ENCODE peak calls at places on chromosomes 6 and 20, in eight cellular contexts. Y is stimulated activated CD4-positive, alpha-beta T cell treated with anti-CD3 and anti-CD28 coated beads, Interleukin-15, amount 100 ng/mL, for 24 hours; X is NCI-H460; I is AML-193; F is EH; L is GM03348; C is SHP77; W is sciatic nerve. H is an unnamed sample.

GRCh38 chr6:167550936-167551633 is 226.2 kb downstream of the TTLL2 start:
- DNase-seq in Y (no peak), X (no peak), I (no peak), F (no peak), L (no peak), C (no peak), W (peak), H (no peak)

GRCh38 chr20:62132421-62132820 is 10.1 kb downstream of the LSM14B start:
- DNase-seq in Y (no peak), X (no peak), I (no peak), F (no peak), L (no peak), C (no peak), W (no peak), H (no peak)

GRCh38 chr6:167576798-167577528 is 249.7 kb upstream of the AFDN start:
- DNase-seq in Y (no peak), X (no peak), I (no peak), F (no peak), L (no peak), C (no peak), W (peak), H (no peak)

GRCh38 chr6:16380220-16380809 is 141.9 kb downstream of the GMPR start:
- DNase-seq in Y (no peak), X (no peak), I (no peak), F (no peak), L (no peak), C (no peak), W (no peak), H (no peak)

GRCh38 chr6:137403855-137404254 is 90.3 kb downstream of the OLIG3 start:
- DNase-seq in Y (no peak), X (no peak), I (no peak), F (no peak), L (no peak), C (no peak), W (no peak), H (no peak)

GRCh38 chr6:126446187-126446696 is 106.3 kb downstream of the CENPW start:
- DNase-seq in Y (no peak), X (no peak), I (no peak), F (no peak), L (no peak), C (no peak), W (no peak), H (no peak)

GRCh38 chr6:8905647-8906231 is 470.4 kb upstream of the SLC35B3 start:
- DNase-seq in Y (no peak), X (no peak), I (no peak), F (no peak), L (no peak), C (no peak), W (no peak), H (no peak)

GRCh38 chr20:12640255-12640654 is 368.5 kb upstream of the SPTLC3 start:
- DNase-seq in Y (no peak), X (no peak), I (no peak), F (no peak), L (no peak), C (no peak), W (no peak), H (no peak)

GRCh38 chr6:170225852-170226417 is 64.9 kb downstream of the DLL1 start:
- DNase-seq in Y (no peak), X (peak), I (no peak), F (no peak), L (no peak), C (no peak), W (peak), H (no peak)

GRCh38 chr6:167855825-167856425 is 29.2 kb downstream of the AFDN start:
- DNase-seq in Y (peak), X (peak), I (no peak), F (peak), L (peak), C (no peak), W (no peak), H (peak)

GRCh38 chr20:12394786-12395185 is 477.1 kb downstream of the BTBD3 start:
- DNase-seq in Y (no peak), X (no peak), I (no peak), F (no peak), L (no peak), C (no peak), W (no peak), H (no peak)

GRCh38 chr6:31086788-31087440 is 25.5 kb downstream of the C6orf15 start:
- DNase-seq in Y (no peak), X (no peak), I (no peak), F (peak), L (peak), C (no peak), W (no peak), H (peak)

GRCh38 chr6:39426057-39426592 is 103.6 kb upstream of the KCNK16 start:
- DNase-seq in Y (no peak), X (no peak), I (no peak), F (peak), L (peak), C (no peak), W (no peak), H (peak)

GRCh38 chr6:92840246-92840930 is 579.0 kb downstream of the EPHA7 start:
- DNase-seq in Y (no peak), X (no peak), I (no peak), F (no peak), L (no peak), C (no peak), W (no peak), H (no peak)

GRCh38 chr6:132742495-132742894 is 15.2 kb downstream of the VNN2 start:
- DNase-seq in Y (no peak), X (no peak), I (no peak), F (no peak), L (no peak), C (no peak), W (no peak), H (no peak)

GRCh38 chr6:45979311-45979710 is 36.3 kb downstream of the CLIC5 start:
- DNase-seq in Y (no peak), X (no peak), I (no peak), F (no peak), L (no peak), C (no peak), W (no peak), H (no peak)

GRCh38 chr20:19986419-19986818 is 30.7 kb upstream of the NAA20 start:
- DNase-seq in Y (no peak), X (no peak), I (no peak), F (peak), L (peak), C (no peak), W (no peak), H (peak)

GRCh38 chr20:58407966-58408557 is 19.0 kb downstream of the VAPB start:
- DNase-seq in Y (peak), X (no peak), I (no peak), F (no peak), L (no peak), C (no peak), W (no peak), H (no peak)

GRCh38 chr6:13466304-13467215 is 20.8 kb downstream of the GFOD1 start:
- DNase-seq in Y (peak), X (no peak), I (no peak), F (no peak), L (no peak), C (no peak), W (no peak), H (no peak)

GRCh38 chr6:104126621-104127020 is 733.1 kb downstream of the HACE1 start:
- DNase-seq in Y (no peak), X (no peak), I (no peak), F (no peak), L (no peak), C (no peak), W (no peak), H (no peak)

GRCh38 chr6:138514860-138515540 is 15.7 kb upstream of the NHSL1 start:
- DNase-seq in Y (peak), X (no peak), I (no peak), F (no peak), L (no peak), C (no peak), W (no peak), H (no peak)

GRCh38 chr20:46557231-46557956 is 6.9 kb upstream of the OCSTAMP start:
- DNase-seq in Y (no peak), X (no peak), I (no peak), F (peak), L (no peak), C (no peak), W (no peak), H (peak)

GRCh38 chr20:55417797-55418196 is 587.5 kb downstream of the CBLN4 start:
- DNase-seq in Y (no peak), X (no peak), I (no peak), F (no peak), L (no peak), C (no peak), W (no peak), H (no peak)

GRCh38 chr6:2917065-2917464 is 14.0 kb upstream of the SERPINB9 start:
- DNase-seq in Y (no peak), X (no peak), I (no peak), F (no peak), L (no peak), C (no peak), W (no peak), H (no peak)

GRCh38 chr6:158854214-158855101 is 35.3 kb upstream of the EZR start:
- DNase-seq in Y (no peak), X (peak), I (no peak), F (peak), L (no peak), C (no peak), W (no peak), H (peak)

GRCh38 chr6:78300885-78301284 is 566.5 kb upstream of the IRAK1BP1 start:
- DNase-seq in Y (no peak), X (no peak), I (no peak), F (no peak), L (no peak), C (no peak), W (no peak), H (no peak)

GRCh38 chr6:166422201-166422940 is 39.6 kb upstream of the MPC1 start:
- DNase-seq in Y (no peak), X (no peak), I (no peak), F (no peak), L (no peak), C (no peak), W (no peak), H (no peak)

GRCh38 chr6:133945158-133945557 is 7.9 kb upstream of the TBPL1 start:
- DNase-seq in Y (no peak), X (no peak), I (no peak), F (peak), L (peak), C (no peak), W (no peak), H (peak)

GRCh38 chr6:105797313-105797970 is 288.7 kb upstream of the PRDM1 start:
- DNase-seq in Y (no peak), X (no peak), I (no peak), F (peak), L (no peak), C (no peak), W (no peak), H (no peak)

GRCh38 chr6:97401533-97401932 is 118.5 kb upstream of the MMS22L start:
- DNase-seq in Y (no peak), X (no peak), I (no peak), F (peak), L (peak), C (no peak), W (no peak), H (peak)

GRCh38 chr6:79495246-79495645 is 42.0 kb downstream of the LCA5 start:
- DNase-seq in Y (no peak), X (no peak), I (no peak), F (no peak), L (no peak), C (no peak), W (no peak), H (no peak)

GRCh38 chr6:162090734-162091133 is 636.8 kb downstream of the PRKN start:
- DNase-seq in Y (no peak), X (no peak), I (no peak), F (no peak), L (peak), C (no peak), W (no peak), H (no peak)

GRCh38 chr6:165766026-165766425 is 103.0 kb upstream of the PDE10A start:
- DNase-seq in Y (no peak), X (no peak), I (no peak), F (no peak), L (no peak), C (no peak), W (no peak), H (no peak)

GRCh38 chr6:108914235-108915022 is 66.2 kb downstream of the ARMC2 start:
- DNase-seq in Y (peak), X (no peak), I (peak), F (peak), L (no peak), C (no peak), W (no peak), H (peak)

GRCh38 chr6:141484726-141485125 is 648.0 kb upstream of the GJE1 start:
- DNase-seq in Y (peak), X (no peak), I (peak), F (peak), L (no peak), C (no peak), W (no peak), H (peak)

GRCh38 chr20:18613553-18613952 is 25.7 kb downstream of the DTD1 start:
- DNase-seq in Y (no peak), X (no peak), I (no peak), F (no peak), L (no peak), C (no peak), W (no peak), H (no peak)

GRCh38 chr6:135182120-135182992 is 1.2 kb downstream of the MYB start:
- DNase-seq in Y (peak), X (no peak), I (no peak), F (peak), L (peak), C (peak), W (no peak), H (peak)